ENCODE peak calls at places on chromosomes 1 and 21, in ten cellular contexts. D is esophagus squamous epithelium, G is IMR-90, A is A549, L is suprapubic skin, K is K562, Z is GM12891, Y is heart left ventricle, E is uterus, B is adrenal gland. T is an unnamed sample.

GRCh38 chr1:18470650-18471355 is 9.9 kb upstream of the KLHDC7A start:
- DNase-seq in A (no peak), D (no peak), L (no peak), Y (no peak), Z (no peak), E (no peak), B (no peak), G (no peak), K (no peak), T (no peak)

GRCh38 chr1:169392406-169392805 is 24.4 kb downstream of the BLZF1 start:
- DNase-seq in E (no peak), Y (no peak), L (no peak), G (no peak), K (no peak), D (no peak), B (no peak), A (no peak), Z (no peak), T (no peak)

GRCh38 chr1:94539496-94539895 is 2.1 kb downstream of the F3 start:
- DNase-seq in A (no peak), D (no peak), Y (peak; percentile 65), L (no peak), E (no peak), G (peak; percentile 55), Z (no peak), K (no peak), B (peak; percentile 19), T (no peak)

GRCh38 chr1:113519561-113519960 is 129.2 kb downstream of the MAGI3 start:
- DNase-seq in Y (no peak), B (no peak), E (no peak), G (peak; percentile 65), A (no peak), L (no peak), K (no peak), D (no peak), Z (no peak), T (no peak)

GRCh38 chr1:77347646-77348045 is 65.8 kb downstream of the AK5 start:
- DNase-seq in K (peak; percentile 43), G (peak; percentile 89), A (peak; percentile 93), Y (no peak), L (no peak), E (no peak), Z (no peak), B (no peak), D (no peak), T (peak; percentile 26)

GRCh38 chr1:81158592-81158991 is 642.1 kb upstream of the ADGRL2 start:
- DNase-seq in L (no peak), A (no peak), B (peak; percentile 18), E (no peak), D (no peak), Y (no peak), K (no peak), Z (no peak), G (peak; percentile 75), T (no peak)

GRCh38 chr1:217052196-217052595 is 329.0 kb upstream of the ESRRG start:
- DNase-seq in K (no peak), G (peak; percentile 6), L (no peak), Y (no peak), A (no peak), D (no peak), B (no peak), E (no peak), Z (no peak), T (no peak)

GRCh38 chr1:17010601-17011438 is 908 bp downstream of the ATP13A2 start:
- DNase-seq in K (peak; percentile 54), E (peak; percentile 47), D (no peak), Z (no peak), G (peak; percentile 13), Y (peak; percentile 76), L (no peak), A (no peak), B (peak; percentile 62), T (no peak)

GRCh38 chr21:28738305-28738704 is 254.4 kb downstream of the LTN1 start:
- DNase-seq in K (no peak), Z (no peak), A (no peak), L (no peak), Y (no peak), G (no peak), E (no peak), B (no peak), D (no peak), T (no peak)

GRCh38 chr1:165241952-165242351 is 114.6 kb downstream of the LMX1A start:
- DNase-seq in D (no peak), B (no peak), A (no peak), L (no peak), Y (no peak), K (no peak), Z (no peak), G (no peak), E (no peak), T (no peak)

GRCh38 chr1:223712856-223713494 is 636 bp downstream of the CAPN2 start:
- DNase-seq in Z (no peak), A (no peak), Y (peak; percentile 58), B (peak; percentile 46), E (peak; percentile 36), G (no peak), L (no peak), D (no peak), K (peak; percentile 82), T (no peak)
- TF ChIP-seq POLR2A in Z (no peak), A (no peak), Y (no peak), B (no peak), E (no peak), G (no peak), L (no peak), D (no peak), K (no peak), T (no peak)

GRCh38 chr21:36132691-36133090 is 2.2 kb upstream of the CBR3 start:
- DNase-seq in B (no peak), Y (peak; percentile 58), E (peak; percentile 14), K (no peak), L (no peak), G (no peak), Z (no peak), A (no peak), D (no peak), T (no peak)

GRCh38 chr21:36135391-36136094 is 664 bp downstream of the CBR3 start:
- DNase-seq in A (peak; percentile 58), Z (peak; percentile 48), Y (peak; percentile 91), K (peak; percentile 27), B (peak; percentile 49), G (peak; percentile 83), E (peak; percentile 69), L (peak; percentile 87), D (no peak), T (peak; percentile 86)

GRCh38 chr21:36129219-36129618 is 5.7 kb upstream of the CBR3 start:
- DNase-seq in G (no peak), A (no peak), Y (no peak), D (no peak), Z (no peak), L (no peak), E (no peak), K (no peak), B (no peak), T (no peak)

GRCh38 chr21:36134820-36135390 is at the start of gene CBR3:
- DNase-seq in K (no peak), D (no peak), A (peak; percentile 55), G (peak; percentile 41), B (peak; percentile 43), Z (no peak), Y (peak; percentile 81), E (peak; percentile 76), L (peak; percentile 83), T (peak; percentile 72)
- TF ChIP-seq POLR2A in K (no peak), D (no peak), A (peak; percentile 68), G (peak; percentile 63), B (peak; percentile 8), Z (no peak), Y (no peak), E (no peak), L (peak; percentile 52), T (peak; percentile 78)

DNA sequence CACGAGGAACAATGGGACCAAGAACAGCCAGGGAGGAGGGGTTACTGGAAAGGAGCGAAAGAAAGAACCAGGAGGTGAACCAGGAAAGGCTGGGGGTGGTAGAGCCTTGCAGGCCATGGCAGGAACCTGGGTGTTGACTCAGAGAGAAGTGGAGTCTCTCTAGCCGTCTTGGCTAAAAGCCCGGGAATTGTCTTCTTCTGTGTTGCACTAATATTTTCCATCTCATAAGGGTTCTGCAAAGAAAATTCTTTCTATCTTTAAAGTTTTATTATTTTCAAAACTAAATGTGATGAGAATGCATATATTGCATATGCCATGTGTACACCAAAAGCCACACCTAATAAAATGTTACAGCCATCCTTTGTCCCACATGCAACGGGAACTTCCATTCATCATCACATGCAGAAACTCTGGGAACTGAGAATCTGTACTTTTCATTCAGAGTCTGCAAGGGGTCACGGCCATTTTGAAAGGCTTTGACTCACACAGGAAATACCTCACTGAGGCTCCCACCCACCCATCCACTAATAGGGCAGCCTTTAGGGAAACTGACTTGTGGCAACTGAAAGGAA is 38.0 kb downstream of the ERG start:
- DNase-seq in D (no peak), Y (no peak), L (no peak), K (no peak), B (peak; percentile 20), G (peak; percentile 12), A (no peak), E (no peak), Z (no peak), T (no peak)
- TF ChIP-seq POLR2A in D (no peak), Y (no peak), L (no peak), K (no peak), B (no peak), G (no peak), A (no peak), E (no peak), Z (no peak), T (no peak)

GRCh38 chr1:155202731-155203515 is 4.8 kb downstream of the THBS3 start:
- DNase-seq in A (no peak), G (no peak), L (no peak), B (no peak), Z (no peak), K (no peak), E (no peak), Y (no peak), D (no peak), T (no peak)

GRCh38 chr1:155205035-155205434 is 2.7 kb downstream of the THBS3 start:
- DNase-seq in L (no peak), E (no peak), Y (no peak), B (no peak), Z (no peak), G (no peak), D (no peak), K (no peak), A (no peak), T (no peak)

GRCh38 chr1:155199792-155200191 is 7.9 kb downstream of the THBS3 start:
- DNase-seq in D (no peak), K (no peak), A (no peak), B (no peak), Z (no peak), E (no peak), G (no peak), L (no peak), Y (no peak), T (no peak)

GRCh38 chr1:155200920-155201319 is 6.8 kb downstream of the THBS3 start:
- DNase-seq in B (no peak), K (no peak), A (no peak), D (no peak), Z (no peak), E (no peak), Y (no peak), G (no peak), L (no peak), T (no peak)

DNA sequence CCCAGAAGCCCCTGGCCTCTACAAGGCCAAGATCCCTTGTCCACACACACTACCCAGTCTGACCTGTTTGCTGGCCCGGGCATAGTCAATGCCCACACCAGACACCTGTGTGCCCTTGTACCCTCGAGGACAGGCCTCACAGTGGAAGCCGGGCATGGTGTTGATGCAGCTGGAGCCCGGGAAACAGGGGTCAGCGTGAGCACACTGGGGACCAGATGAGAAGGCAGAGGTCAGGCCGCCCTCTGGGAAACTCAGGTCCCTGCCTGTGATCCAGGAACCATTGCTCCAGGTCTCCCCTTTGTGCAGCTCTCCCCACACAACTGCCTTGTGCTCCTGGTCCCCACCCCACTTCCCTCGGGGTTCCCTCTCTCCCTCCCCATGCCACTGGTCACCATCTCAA is 5.5 kb downstream of the THBS3 start:
- DNase-seq in L (no peak), D (no peak), B (no peak), A (no peak), Y (no peak), G (no peak), E (no peak), Z (no peak), K (no peak), T (no peak)
- TF ChIP-seq POLR2A in L (no peak), D (no peak), B (no peak), A (no peak), Y (no peak), G (no peak), E (no peak), Z (no peak), K (no peak), T (no peak)

T was measured in H54.